ENCODE peak calls at places on chromosomes 13 and 19, in seven cellular contexts. One of them, this sample, is unnamed. For H3K36me3, the result is how much of the 10 kb centered on the place peaks cover.

GRCh38 chr19:56116606-56117005 is 4.5 kb downstream of the ZNF787 start:
- DNase-seq in OCI-LY7: no peak
- DNase-seq in MM.1S: no peak
- DNase-seq in SK-N-SH: no peak
- DNase-seq in GM12878: no peak
- DNase-seq in PC-9: no peak
- DNase-seq in IMR-90: no peak
- DNase-seq in this sample: no peak

GRCh38 chr19:42846597-42846996 is 32.9 kb downstream of the PSG1 start:
- DNase-seq in MM.1S: no peak
- DNase-seq in GM12878: no peak
- DNase-seq in IMR-90: peak
- DNase-seq in PC-9: no peak
- DNase-seq in SK-N-SH: no peak
- DNase-seq in OCI-LY7: no peak
- DNase-seq in this sample: peak

GRCh38 chr13:99264053-99264452 is 5.9 kb upstream of the GPR18 start:
- DNase-seq in MM.1S: no peak
- DNase-seq in IMR-90: no peak
- DNase-seq in PC-9: no peak
- DNase-seq in OCI-LY7: peak
- DNase-seq in SK-N-SH: no peak
- DNase-seq in GM12878: no peak
- DNase-seq in this sample: no peak

GRCh38 chr13:66659291-66660012 is 570.7 kb downstream of the PCDH9 start:
- DNase-seq in SK-N-SH: no peak
- DNase-seq in MM.1S: no peak
- DNase-seq in PC-9: peak
- DNase-seq in GM12878: no peak
- DNase-seq in IMR-90: no peak
- DNase-seq in OCI-LY7: peak
- DNase-seq in this sample: peak

GRCh38 chr13:50699874-50700663 is 143.4 kb downstream of the DLEU7 start:
- DNase-seq in IMR-90: no peak
- DNase-seq in SK-N-SH: no peak
- DNase-seq in MM.1S: no peak
- DNase-seq in PC-9: no peak
- DNase-seq in GM12878: no peak
- DNase-seq in OCI-LY7: no peak
- DNase-seq in this sample: peak

GRCh38 chr13:50990540-50991506 is 81.2 kb downstream of the RNASEH2B start:
- DNase-seq in IMR-90: peak
- DNase-seq in MM.1S: no peak
- DNase-seq in GM12878: no peak
- DNase-seq in SK-N-SH: peak
- DNase-seq in OCI-LY7: no peak
- DNase-seq in PC-9: no peak
- DNase-seq in this sample: peak

GRCh38 chr19:11736696-11737095 is 2.0 kb downstream of the ZNF823 start:
- DNase-seq in PC-9: peak
- DNase-seq in SK-N-SH: peak
- DNase-seq in IMR-90: peak
- DNase-seq in MM.1S: no peak
- DNase-seq in OCI-LY7: peak
- DNase-seq in GM12878: peak
- DNase-seq in this sample: no peak

GRCh38 chr19:1495051-1495798 is 4.2 kb downstream of the REEP6 start:
- DNase-seq in OCI-LY7: no peak
- DNase-seq in PC-9: no peak
- DNase-seq in MM.1S: no peak
- DNase-seq in SK-N-SH: no peak
- DNase-seq in IMR-90: no peak
- DNase-seq in GM12878: no peak
- DNase-seq in this sample: no peak

GRCh38 chr19:861756-862528 is 2.5 kb downstream of the CFD start:
- DNase-seq in IMR-90: no peak
- DNase-seq in OCI-LY7: peak
- DNase-seq in MM.1S: peak
- DNase-seq in PC-9: no peak
- DNase-seq in GM12878: no peak
- DNase-seq in SK-N-SH: peak
- DNase-seq in this sample: no peak

GRCh38 chr13:26051231-26052135 is at the start of gene SHISA2:
- DNase-seq in MM.1S: peak
- DNase-seq in IMR-90: peak
- DNase-seq in GM12878: no peak
- DNase-seq in OCI-LY7: no peak
- DNase-seq in SK-N-SH: peak
- DNase-seq in PC-9: no peak
- DNase-seq in this sample: peak

GRCh38 chr13:90047600-90047999 is 1299.9 kb upstream of the MIR17HG start:
- DNase-seq in PC-9: no peak
- DNase-seq in SK-N-SH: no peak
- DNase-seq in OCI-LY7: peak
- DNase-seq in IMR-90: no peak
- DNase-seq in GM12878: no peak
- DNase-seq in MM.1S: no peak
- DNase-seq in this sample: no peak

GRCh38 chr13:30718661-30719520 is 16.5 kb upstream of the ALOX5AP start:
- DNase-seq in IMR-90: peak
- DNase-seq in MM.1S: no peak
- DNase-seq in SK-N-SH: no peak
- DNase-seq in OCI-LY7: peak
- DNase-seq in PC-9: peak
- DNase-seq in GM12878: no peak
- DNase-seq in this sample: peak

GRCh38 chr19:48064509-48064908 is 20.6 kb upstream of the CABP5 start:
- DNase-seq in MM.1S: no peak
- DNase-seq in SK-N-SH: no peak
- DNase-seq in IMR-90: peak
- DNase-seq in OCI-LY7: no peak
- DNase-seq in GM12878: no peak
- DNase-seq in PC-9: no peak
- DNase-seq in this sample: peak

GRCh38 chr19:16801599-16801998 is 27.6 kb upstream of the SIN3B start:
- DNase-seq in OCI-LY7: peak
- DNase-seq in GM12878: no peak
- DNase-seq in IMR-90: peak
- DNase-seq in SK-N-SH: no peak
- DNase-seq in PC-9: no peak
- DNase-seq in MM.1S: no peak
- DNase-seq in this sample: peak

GRCh38 chr13:85520445-85520844 is 278.8 kb downstream of the SLITRK6 start:
- DNase-seq in IMR-90: peak
- DNase-seq in PC-9: no peak
- DNase-seq in MM.1S: no peak
- DNase-seq in GM12878: no peak
- DNase-seq in SK-N-SH: no peak
- DNase-seq in OCI-LY7: no peak
- DNase-seq in this sample: peak

GRCh38 chr19:42023943-42024260 is 29.9 kb upstream of the ATP1A3 start:
- DNase-seq in OCI-LY7: no peak
- DNase-seq in PC-9: no peak
- DNase-seq in SK-N-SH: no peak
- DNase-seq in IMR-90: no peak
- DNase-seq in MM.1S: no peak
- DNase-seq in GM12878: no peak
- DNase-seq in this sample: no peak

GRCh38 chr19:13262450-13262849 is 112.2 kb downstream of the IER2 start:
- DNase-seq in OCI-LY7: peak
- DNase-seq in IMR-90: peak
- DNase-seq in PC-9: no peak
- DNase-seq in MM.1S: peak
- DNase-seq in GM12878: no peak
- DNase-seq in SK-N-SH: peak
- DNase-seq in this sample: peak

GRCh38 chr13:98176777-98177608 is at the start of gene RNF113B:
- DNase-seq in PC-9: no peak
- DNase-seq in IMR-90: no peak
- DNase-seq in SK-N-SH: no peak
- DNase-seq in MM.1S: no peak
- DNase-seq in GM12878: no peak
- DNase-seq in OCI-LY7: no peak
- DNase-seq in this sample: no peak

GRCh38 chr19:10159610-10160009 is 35.1 kb downstream of the DNMT1 start:
- DNase-seq in OCI-LY7: no peak
- DNase-seq in GM12878: no peak
- DNase-seq in MM.1S: no peak
- DNase-seq in IMR-90: no peak
- DNase-seq in SK-N-SH: no peak
- DNase-seq in PC-9: no peak
- DNase-seq in this sample: no peak

GRCh38 chr19:10168386-10168948 is 26.3 kb downstream of the DNMT1 start:
- DNase-seq in GM12878: no peak
- DNase-seq in MM.1S: peak
- DNase-seq in PC-9: no peak
- DNase-seq in SK-N-SH: no peak
- DNase-seq in IMR-90: peak
- DNase-seq in OCI-LY7: peak
- DNase-seq in this sample: no peak

GRCh38 chr19:10167459-10167858 is 27.3 kb downstream of the DNMT1 start:
- DNase-seq in IMR-90: no peak
- DNase-seq in PC-9: no peak
- DNase-seq in SK-N-SH: no peak
- DNase-seq in OCI-LY7: no peak
- DNase-seq in GM12878: no peak
- DNase-seq in MM.1S: peak
- DNase-seq in this sample: no peak

GRCh38 chr19:10166046-10166445 is 28.7 kb downstream of the DNMT1 start:
- DNase-seq in GM12878: no peak
- DNase-seq in OCI-LY7: no peak
- DNase-seq in PC-9: no peak
- DNase-seq in SK-N-SH: no peak
- DNase-seq in MM.1S: no peak
- DNase-seq in IMR-90: no peak
- DNase-seq in this sample: no peak

DNA sequence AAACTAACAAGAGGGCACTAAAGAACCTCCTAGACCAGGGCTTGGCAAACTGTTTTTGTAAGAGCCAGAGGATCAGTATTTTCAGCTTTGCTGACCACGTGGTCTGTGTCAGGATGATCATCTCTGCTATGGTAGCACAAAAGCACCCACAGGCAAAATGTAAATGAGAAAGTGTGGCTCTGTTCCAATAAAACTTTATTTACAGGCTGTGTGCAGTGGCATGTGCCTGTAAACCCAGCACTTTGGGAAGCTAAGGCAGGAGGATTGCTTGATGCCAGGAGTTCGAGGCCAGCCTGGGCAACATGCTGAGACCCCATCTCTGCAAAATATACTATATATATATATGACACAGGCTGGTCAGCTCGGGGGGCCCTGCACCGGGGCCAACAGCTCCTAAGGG is 31.2 kb downstream of the DNMT1 start:
- DNase-seq in PC-9: no peak
- DNase-seq in GM12878: no peak
- DNase-seq in OCI-LY7: no peak
- DNase-seq in IMR-90: no peak
- DNase-seq in SK-N-SH: no peak
- DNase-seq in MM.1S: no peak
- DNase-seq in this sample: no peak
- H3K36me3 ChIP-seq in PC-9: under half
- H3K36me3 ChIP-seq in GM12878: under half
- H3K36me3 ChIP-seq in OCI-LY7: half or more
- H3K36me3 ChIP-seq in IMR-90: half or more
- H3K36me3 ChIP-seq in SK-N-SH: half or more
- H3K36me3 ChIP-seq in MM.1S: under half
- H3K36me3 ChIP-seq in this sample: under half

GRCh38 chr19:6802336-6803035 is 30.0 kb downstream of the VAV1 start:
- DNase-seq in MM.1S: peak
- DNase-seq in OCI-LY7: peak
- DNase-seq in PC-9: peak
- DNase-seq in GM12878: peak
- DNase-seq in SK-N-SH: no peak
- DNase-seq in IMR-90: no peak
- DNase-seq in this sample: no peak
- H2AFZ ChIP-seq in MM.1S: no peak
- H2AFZ ChIP-seq in OCI-LY7: no peak
- H2AFZ ChIP-seq in PC-9: no peak
- H2AFZ ChIP-seq in GM12878: peak
- H2AFZ ChIP-seq in SK-N-SH: no peak
- H2AFZ ChIP-seq in IMR-90: no peak
- H2AFZ ChIP-seq in this sample: no peak

DNA sequence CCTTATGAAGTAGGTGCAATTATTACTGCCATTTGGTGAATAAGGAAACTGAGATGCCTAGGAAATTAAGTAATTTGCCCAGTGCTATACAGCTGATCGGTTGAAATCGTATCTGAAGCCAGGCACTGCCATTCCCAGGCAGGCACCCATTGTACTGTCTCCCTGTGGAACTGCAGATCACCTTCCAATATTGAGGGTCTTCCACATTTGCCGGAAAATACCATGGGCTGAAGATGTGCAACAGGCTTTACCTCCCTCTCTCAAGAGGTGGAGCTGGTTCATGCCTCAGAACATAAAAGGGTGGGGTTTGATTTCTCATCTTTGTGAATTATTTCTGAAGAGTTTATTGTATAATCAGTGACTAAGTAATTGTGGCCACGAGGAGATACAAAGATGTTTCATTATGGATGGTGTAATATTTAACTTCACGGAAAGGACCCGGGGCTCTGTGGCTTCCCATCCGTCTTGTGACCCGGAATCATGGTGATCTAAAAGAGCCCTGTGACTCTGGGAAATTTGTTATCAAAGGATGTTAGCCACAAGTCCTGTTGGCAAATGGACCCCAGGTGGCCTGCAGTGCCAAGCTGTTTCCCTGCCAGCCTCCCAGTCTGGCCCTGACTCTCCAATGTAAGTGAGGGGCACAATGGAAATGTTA is 230.4 kb downstream of the LACC1 start:
- DNase-seq in PC-9: no peak
- DNase-seq in SK-N-SH: no peak
- DNase-seq in IMR-90: no peak
- DNase-seq in GM12878: no peak
- DNase-seq in MM.1S: no peak
- DNase-seq in OCI-LY7: no peak
- DNase-seq in this sample: no peak
- H3K27ac ChIP-seq in PC-9: peak
- H3K27ac ChIP-seq in SK-N-SH: no peak
- H3K27ac ChIP-seq in IMR-90: no peak
- H3K27ac ChIP-seq in GM12878: no peak
- H3K27ac ChIP-seq in MM.1S: no peak
- H3K27ac ChIP-seq in OCI-LY7: no peak
- H3K27ac ChIP-seq in this sample: no peak

DNA sequence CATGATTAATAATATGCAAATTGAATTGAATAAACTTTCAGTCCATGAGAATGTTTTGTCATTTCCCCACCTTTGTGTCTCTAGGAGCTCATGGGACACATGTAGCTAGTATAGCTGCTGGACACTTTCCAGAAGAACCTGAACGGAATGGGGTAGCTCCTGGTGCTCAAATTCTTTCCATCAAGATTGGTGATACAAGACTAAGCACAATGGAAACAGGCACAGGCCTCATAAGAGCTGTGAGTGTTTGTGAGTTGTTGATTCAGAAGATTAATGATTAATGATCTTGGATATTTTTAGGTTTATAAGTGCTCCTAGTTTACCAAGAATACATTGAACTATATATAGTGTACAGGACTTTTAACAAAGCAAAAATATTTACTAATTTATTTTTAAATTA is 30.1 kb downstream of the TPP2 start:
- DNase-seq in MM.1S: no peak
- DNase-seq in IMR-90: no peak
- DNase-seq in SK-N-SH: no peak
- DNase-seq in PC-9: no peak
- DNase-seq in OCI-LY7: no peak
- DNase-seq in GM12878: no peak
- DNase-seq in this sample: no peak
- H3K36me3 ChIP-seq in MM.1S: under half
- H3K36me3 ChIP-seq in IMR-90: under half
- H3K36me3 ChIP-seq in SK-N-SH: half or more
- H3K36me3 ChIP-seq in PC-9: under half
- H3K36me3 ChIP-seq in OCI-LY7: half or more
- H3K36me3 ChIP-seq in GM12878: under half
- H3K36me3 ChIP-seq in this sample: under half

This sample was measured in astrocyte.